ENCODE peak calls at places on chromosomes 16 and 17, in nine cellular contexts. H is HFFc6, B is stomach, S is AG04449, Q is AG04450, D is cardiac fibroblast, N is activated B cell treated with CpG ODN at 0.5 μM for 24 hours, K is AG09309, R is GM06990. C is an unnamed sample.

GRCh38 chr17:60468371-60468770 is 46.1 kb downstream of the CHCT1 start:
- DNase-seq in D (peak; percentile 44), H (no peak), S (no peak), N (no peak), R (no peak), Q (peak; percentile 4), K (no peak), B (no peak), C (no peak)

GRCh38 chr17:82590881-82591539 is 57.2 kb downstream of the WDR45B start:
- DNase-seq in Q (no peak), H (no peak), D (no peak), K (no peak), R (no peak), B (no peak), S (no peak), N (no peak), C (no peak)

GRCh38 chr16:84755004-84755672 is 55.3 kb downstream of the USP10 start:
- DNase-seq in D (no peak), N (no peak), S (no peak), H (no peak), K (no peak), B (no peak), Q (no peak), R (no peak), C (no peak)

GRCh38 chr16:52488837-52489289 is 58.1 kb downstream of the TOX3 start:
- DNase-seq in K (no peak), Q (no peak), D (no peak), S (no peak), H (no peak), B (peak; percentile 49), R (no peak), N (no peak), C (no peak)

GRCh38 chr16:3202903-3203539 is 15.0 kb downstream of the OR1F1 start:
- DNase-seq in R (no peak), H (no peak), B (no peak), K (no peak), Q (no peak), S (no peak), N (no peak), D (no peak), C (no peak)

GRCh38 chr17:79552824-79553223 is 58.0 kb downstream of the RBFOX3 start:
- DNase-seq in S (no peak), Q (no peak), K (no peak), R (no peak), H (no peak), B (no peak), D (no peak), N (no peak), C (no peak)

GRCh38 chr16:75086281-75086680 is 30.3 kb downstream of the LDHD start:
- DNase-seq in B (no peak), D (no peak), K (no peak), S (no peak), H (no peak), R (no peak), N (no peak), Q (no peak), C (no peak)

GRCh38 chr16:88974641-88975215 is 2.3 kb downstream of the CBFA2T3 start:
- DNase-seq in B (no peak), K (no peak), R (no peak), N (no peak), H (no peak), D (no peak), Q (no peak), S (no peak), C (no peak)

GRCh38 chr17:75720656-75721462 is at the start of gene ITGB4:
- DNase-seq in R (peak; percentile 57), B (peak; percentile 91), S (no peak), H (no peak), D (no peak), N (peak; percentile 58), K (no peak), Q (no peak), C (peak; percentile 92)

GRCh38 chr16:85563515-85564276 is 49.4 kb upstream of the GSE1 start:
- DNase-seq in B (peak; percentile 85), K (no peak), N (no peak), H (no peak), R (no peak), S (no peak), D (peak; percentile 79), Q (no peak), C (no peak)

GRCh38 chr17:67151717-67152116 is 93.3 kb downstream of the HELZ start:
- DNase-seq in B (no peak), H (peak; percentile 72), N (no peak), R (no peak), Q (no peak), S (no peak), D (peak; percentile 17), K (no peak), C (no peak)

GRCh38 chr17:77465358-77466041 is 324.7 kb downstream of the SEC14L1 start:
- DNase-seq in H (peak; percentile 43), Q (no peak), K (no peak), R (peak; percentile 80), N (peak; percentile 62), D (peak; percentile 82), S (no peak), B (peak; percentile 62), C (peak; percentile 87)

GRCh38 chr17:43416998-43417891 is 18.5 kb downstream of the ARL4D start:
- DNase-seq in K (no peak), S (no peak), Q (no peak), H (peak; percentile 37), B (peak; percentile 40), R (no peak), D (peak; percentile 84), N (no peak), C (no peak)

GRCh38 chr17:80949451-80950421 is 41.9 kb upstream of the CHMP6 start:
- DNase-seq in R (no peak), K (no peak), D (no peak), N (no peak), Q (no peak), H (no peak), B (no peak), S (no peak), C (no peak)

GRCh38 chr16:56632160-56632847 is at the start of gene MT1M:
- DNase-seq in D (no peak), B (peak; percentile 69), H (no peak), S (no peak), K (no peak), N (no peak), Q (no peak), R (no peak), C (no peak)

GRCh38 chr16:23296994-23297393 is 5.1 kb upstream of the SCNN1B start:
- DNase-seq in N (no peak), Q (no peak), R (no peak), H (no peak), B (peak; percentile 34), D (no peak), S (no peak), K (no peak), C (peak; percentile 67)
- TF ChIP-seq CTCF in N (no peak), Q (no peak), R (peak; percentile 58), H (peak; percentile 34), B (no peak), D (no peak), S (no peak), K (no peak), C (peak; percentile 23)

GRCh38 chr16:17431904-17432625 is 38.7 kb downstream of the XYLT1 start:
- DNase-seq in N (no peak), K (no peak), S (no peak), Q (no peak), R (no peak), D (no peak), H (no peak), B (no peak), C (no peak)
- TF ChIP-seq CTCF in N (no peak), K (peak; percentile 32), S (peak; percentile 7), Q (peak; percentile 33), R (no peak), D (peak; percentile 20), H (peak; percentile 54), B (no peak), C (no peak)

GRCh38 chr16:7866144-7866543 is 533.5 kb downstream of the RBFOX1 start:
- DNase-seq in K (no peak), R (no peak), Q (no peak), N (no peak), H (no peak), B (no peak), S (no peak), D (no peak), C (no peak)
- TF ChIP-seq CTCF in K (no peak), R (no peak), Q (no peak), N (no peak), H (no peak), B (no peak), S (no peak), D (no peak), C (no peak)

DNA sequence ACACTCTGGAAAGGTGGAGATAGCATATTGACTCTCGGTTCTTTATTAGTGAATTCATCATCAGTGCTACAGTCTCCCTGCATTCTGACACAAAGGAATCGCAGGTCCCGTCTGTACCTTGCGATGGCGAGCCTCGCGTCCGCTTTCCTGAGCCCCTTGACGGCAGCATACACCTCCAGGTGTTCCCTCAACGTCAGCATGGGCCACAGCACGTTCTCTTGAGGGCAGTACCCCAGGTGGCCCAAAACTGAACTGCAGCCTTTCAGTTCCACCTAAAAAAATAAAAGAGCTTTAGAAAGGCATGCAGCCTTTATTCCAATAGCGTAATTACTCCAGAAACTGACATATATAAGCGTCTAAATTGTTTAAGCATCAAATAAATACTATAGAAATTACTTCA is 24.2 kb upstream of the ABCA9 start:
- DNase-seq in H (no peak), Q (no peak), D (no peak), N (no peak), K (no peak), R (peak; percentile 9), B (no peak), S (no peak), C (no peak)
- TF ChIP-seq CTCF in H (peak; percentile 43), Q (peak; percentile 44), D (peak; percentile 42), N (no peak), K (peak; percentile 24), R (no peak), B (peak; percentile 38), S (peak; percentile 15), C (no peak)